ENCODE peak calls at places on chromosomes 3 and 15, in four cellular contexts. V is HepG2, W is keratinocyte, H is HTR-8/SVneo. Q is an unnamed sample.

GRCh38 chr3:58049143-58049785 is 41.0 kb downstream of the FLNB start:
- DNase-seq in V (peak; percentile 98), W (peak; percentile 93), H (peak; percentile 88), Q (no peak)

GRCh38 chr3:188620752-188621151 is 466.8 kb downstream of the LPP start:
- DNase-seq in V (no peak), W (no peak), H (no peak), Q (no peak)

GRCh38 chr3:28949580-28949979 is 331.3 kb upstream of the RBMS3 start:
- DNase-seq in V (no peak), W (no peak), H (no peak), Q (no peak)

GRCh38 chr3:152574461-152575079 is 260.4 kb upstream of the P2RY1 start:
- DNase-seq in V (peak; percentile 26), W (no peak), H (peak; percentile 29), Q (peak; percentile 24)

GRCh38 chr15:66679657-66680108 is 22.4 kb upstream of the SMAD6 start:
- DNase-seq in V (peak; percentile 89), W (no peak), H (no peak), Q (no peak)

GRCh38 chr15:40901053-40901443 is 6.8 kb downstream of the VPS18 start:
- DNase-seq in V (no peak), W (no peak), H (no peak), Q (no peak)

GRCh38 chr15:41648770-41649169 is 11.4 kb upstream of the MGA start:
- DNase-seq in V (no peak), W (no peak), H (no peak), Q (no peak)

GRCh38 chr3:188646592-188646991 is 492.6 kb downstream of the LPP start:
- DNase-seq in V (no peak), W (no peak), H (no peak), Q (no peak)

GRCh38 chr3:155064920-155065319 is 15.2 kb upstream of the MME start:
- DNase-seq in V (no peak), W (no peak), H (no peak), Q (no peak)

GRCh38 chr15:92315595-92316211 is 78.0 kb upstream of the ST8SIA2 start:
- DNase-seq in V (no peak), W (no peak), H (no peak), Q (no peak)

GRCh38 chr3:197534348-197534725 is 21.4 kb downstream of the BDH1 start:
- DNase-seq in V (no peak), W (no peak), H (no peak), Q (no peak)

GRCh38 chr3:103083848-103084631 is 649.2 kb downstream of the ZPLD1 start:
- DNase-seq in V (no peak), W (no peak), H (no peak), Q (no peak)

GRCh38 chr3:51391075-51391565 is at the start of gene RBM15B:
- DNase-seq in V (peak; percentile 90), W (peak; percentile 77), H (peak; percentile 96), Q (peak; percentile 93)

Q was measured in GM04504.